ENCODE peak calls at places on chromosome 13, in six cellular contexts. Q is cardiac fibroblast, C is cardiac muscle cell, R is GM23338, L is foreskin fibroblast, I is tibial artery. D is an unnamed sample.

GRCh38 chr13:109401891-109402290 is 384.5 kb downstream of the IRS2 start:
- DNase-seq in L (no peak), I (no peak), C (no peak), R (no peak), Q (no peak), D (no peak)

GRCh38 chr13:111397202-111397880 is 76.9 kb downstream of the TEX29 start:
- DNase-seq in Q (no peak), C (no peak), L (no peak), R (no peak), I (peak), D (no peak)

GRCh38 chr13:78595819-78596700 is 7.3 kb downstream of the POU4F1 start:
- DNase-seq in Q (no peak), C (peak), I (no peak), L (peak), R (peak), D (no peak)

GRCh38 chr13:70541451-70541850 is 433.2 kb upstream of the KLHL1 start:
- DNase-seq in I (no peak), C (no peak), Q (no peak), R (no peak), L (no peak), D (no peak)

GRCh38 chr13:43203781-43204180 is 180.4 kb downstream of the DNAJC15 start:
- DNase-seq in L (peak), Q (no peak), C (no peak), I (no peak), R (no peak), D (no peak)

GRCh38 chr13:36131215-36131930 is at the start of gene DCLK1:
- DNase-seq in L (peak), R (peak), I (peak), C (peak), Q (peak), D (no peak)

GRCh38 chr13:22836475-22836874 is 344.3 kb upstream of the SGCG start:
- DNase-seq in C (no peak), L (no peak), Q (no peak), I (no peak), R (no peak), D (no peak)

GRCh38 chr13:39864221-39864620 is 208.8 kb downstream of the COG6 start:
- DNase-seq in I (no peak), C (no peak), R (no peak), Q (no peak), L (no peak), D (no peak)

GRCh38 chr13:98657506-98658085 is 80.7 kb upstream of the STK24 start:
- DNase-seq in Q (no peak), I (no peak), L (peak), R (no peak), C (no peak), D (peak)

GRCh38 chr13:39038569-39038898 is 278 bp downstream of the NHLRC3 start:
- DNase-seq in L (peak), C (no peak), Q (peak), I (no peak), R (no peak), D (no peak)

GRCh38 chr13:41500501-41500900 is 43.2 kb downstream of the RGCC start:
- DNase-seq in C (no peak), L (peak), R (no peak), I (no peak), Q (peak), D (no peak)

GRCh38 chr13:29101404-29101803 is 281.3 kb downstream of the MTUS2 start:
- DNase-seq in Q (no peak), R (no peak), L (no peak), C (no peak), I (no peak), D (no peak)

GRCh38 chr13:23268441-23268840 is 87.7 kb downstream of the SGCG start:
- DNase-seq in C (no peak), R (no peak), Q (no peak), L (no peak), I (no peak), D (no peak)

GRCh38 chr13:68810660-68811059 is 1297.0 kb upstream of the ATXN8OS start:
- DNase-seq in L (no peak), Q (no peak), R (peak), C (peak), I (no peak), D (no peak)

GRCh38 chr13:29509999-29510586 is 85.4 kb downstream of the SLC7A1 start:
- DNase-seq in L (peak), I (no peak), Q (peak), R (no peak), C (no peak), D (no peak)

GRCh38 chr13:88628882-88629281 is 957.7 kb downstream of the SLITRK5 start:
- DNase-seq in C (no peak), L (no peak), I (no peak), Q (no peak), R (no peak), D (no peak)

GRCh38 chr13:76775031-76775740 is 111.0 kb downstream of the KCTD12 start:
- DNase-seq in I (no peak), C (no peak), L (peak), R (no peak), Q (no peak), D (no peak)

GRCh38 chr13:27533155-27533643 is 82.8 kb upstream of the MTIF3 start:
- DNase-seq in R (peak), C (peak), L (peak), Q (peak), I (peak), D (peak)

GRCh38 chr13:34611678-34612077 is 330.4 kb upstream of the NBEA start:
- DNase-seq in C (peak), L (no peak), R (no peak), Q (no peak), I (no peak), D (no peak)

GRCh38 chr13:94765814-94766213 is 53.5 kb upstream of the SOX21 start:
- DNase-seq in C (no peak), L (no peak), I (no peak), Q (no peak), R (peak), D (no peak)

GRCh38 chr13:27182844-27183497 is 11.4 kb upstream of the USP12 start:
- DNase-seq in L (peak), C (peak), R (no peak), I (peak), Q (peak), D (peak)

GRCh38 chr13:97300871-97301270 is 78.7 kb downstream of the MBNL2 start:
- DNase-seq in I (no peak), C (no peak), Q (no peak), R (no peak), L (no peak), D (no peak)

GRCh38 chr13:47114030-47114429 is 217.2 kb upstream of the HTR2A start:
- DNase-seq in R (no peak), I (no peak), C (no peak), Q (peak), L (peak), D (peak)

GRCh38 chr13:32323912-32324311 is 8.6 kb downstream of the BRCA2 start:
- DNase-seq in L (peak), R (no peak), C (no peak), I (no peak), Q (peak), D (no peak)

GRCh38 chr13:71801165-71801564 is 65.8 kb downstream of the DACH1 start:
- DNase-seq in L (no peak), C (no peak), I (no peak), Q (no peak), R (no peak), D (no peak)

GRCh38 chr13:50248537-50249521 is 233.6 kb downstream of the KCNRG start:
- DNase-seq in Q (no peak), L (no peak), C (no peak), I (no peak), R (peak), D (no peak)

GRCh38 chr13:78228211-78228610 is 309.6 kb upstream of the EDNRB start:
- DNase-seq in Q (peak), C (no peak), R (no peak), L (no peak), I (no peak), D (no peak)

GRCh38 chr13:33188093-33188882 is 97.3 kb downstream of the STARD13 start:
- DNase-seq in C (no peak), I (no peak), L (peak), R (no peak), Q (peak), D (no peak)

GRCh38 chr13:29925457-29925856 is 75.0 kb upstream of the UBL3 start:
- DNase-seq in I (peak), L (peak), C (peak), R (no peak), Q (peak), D (peak)

GRCh38 chr13:34172048-34172447 is 354.1 kb downstream of the RFC3 start:
- DNase-seq in Q (peak), I (no peak), R (no peak), C (no peak), L (peak), D (no peak)

GRCh38 chr13:45335397-45336024 is 5.5 kb downstream of the TPT1 start:
- DNase-seq in Q (peak), R (no peak), I (no peak), C (no peak), L (peak), D (no peak)

GRCh38 chr13:91100944-91101343 is 246.5 kb upstream of the MIR17HG start:
- DNase-seq in R (no peak), L (no peak), Q (no peak), C (no peak), I (no peak), D (no peak)

GRCh38 chr13:108964601-108965000 is 335.2 kb downstream of the MYO16 start:
- DNase-seq in I (no peak), Q (no peak), R (no peak), C (no peak), L (no peak), D (no peak)

GRCh38 chr13:26067601-26068000 is 15.8 kb upstream of the SHISA2 start:
- DNase-seq in R (no peak), C (no peak), L (no peak), I (no peak), Q (no peak), D (no peak)

GRCh38 chr13:28408235-28408848 is 86.6 kb downstream of the FLT1 start:
- DNase-seq in R (no peak), C (peak), L (no peak), Q (no peak), I (no peak), D (no peak)

GRCh38 chr13:27359203-27359821 is 65.1 kb upstream of the GTF3A start:
- DNase-seq in R (peak), I (peak), C (peak), L (peak), Q (peak), D (no peak)

GRCh38 chr13:99124695-99125334 is 75.8 kb upstream of the UBAC2 start:
- DNase-seq in R (no peak), I (no peak), Q (peak), C (no peak), L (peak), D (peak)

GRCh38 chr13:75763511-75763910 is 127.4 kb downstream of the LMO7 start:
- DNase-seq in R (no peak), C (no peak), Q (no peak), I (no peak), L (no peak), D (no peak)

GRCh38 chr13:75762967-75763366 is 126.8 kb downstream of the LMO7 start:
- DNase-seq in I (no peak), Q (no peak), L (no peak), C (no peak), R (no peak), D (no peak)

GRCh38 chr13:75761373-75761772 is 125.2 kb downstream of the LMO7 start:
- DNase-seq in L (no peak), R (no peak), Q (no peak), C (no peak), I (no peak), D (no peak)

GRCh38 chr13:75760182-75760981 is 124.3 kb downstream of the LMO7 start:
- DNase-seq in I (no peak), L (no peak), R (no peak), C (peak), Q (peak), D (no peak)

DNA sequence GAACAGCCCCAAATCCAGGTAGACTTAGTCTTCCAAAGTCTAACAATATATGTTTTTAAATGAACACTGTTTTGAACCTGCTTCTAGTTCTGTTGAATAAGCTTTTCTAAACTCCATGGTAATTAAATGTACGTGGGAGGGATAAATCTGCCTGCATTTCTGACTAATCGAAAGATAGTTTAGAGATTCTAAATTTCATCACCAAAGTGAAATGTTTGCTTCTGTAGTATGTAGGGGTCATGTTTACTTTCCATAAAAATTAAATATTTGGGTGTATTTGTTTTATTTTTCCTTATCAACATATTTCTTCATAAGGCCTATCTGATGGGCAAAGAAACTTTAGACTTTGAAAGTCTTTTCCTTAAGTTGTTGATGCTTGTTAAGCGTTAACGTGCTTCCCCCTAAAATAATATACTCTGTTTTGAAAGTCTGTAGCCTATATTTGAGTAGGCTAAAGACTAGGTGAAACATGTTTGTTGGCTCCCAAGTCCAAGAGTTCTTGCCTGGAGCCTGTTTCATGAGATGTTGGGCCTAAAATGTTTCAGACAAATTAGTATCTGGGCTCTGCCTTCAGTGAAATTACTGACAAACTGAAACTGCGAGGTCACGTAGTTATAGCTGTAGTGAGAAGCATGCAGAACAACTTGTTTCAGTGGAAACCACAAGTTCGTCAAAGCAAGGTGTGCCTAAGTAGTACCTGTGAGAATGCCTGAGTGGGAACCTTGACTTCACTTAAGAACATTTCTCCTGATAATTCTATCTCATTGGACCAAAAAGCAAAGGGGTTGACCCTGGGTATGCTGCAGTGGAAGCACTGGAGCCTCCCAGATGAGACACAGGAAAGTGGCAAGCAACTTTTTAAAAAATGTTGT is 126.2 kb downstream of the LMO7 start:
- DNase-seq in R (no peak), L (no peak), I (no peak), Q (no peak), C (no peak), D (no peak)
- H3K4me3 ChIP-seq in R (no peak), L (no peak), I (peak), Q (no peak), C (no peak), D (no peak)

GRCh38 chr13:102571075-102571474 is 25.7 kb upstream of the TPP2 start:
- DNase-seq in R (peak), C (peak), I (no peak), Q (no peak), L (peak), D (no peak)
- TF ChIP-seq CTCF in R (peak), C (no peak), I (no peak), Q (no peak), L (no peak), D (peak)

DNA sequence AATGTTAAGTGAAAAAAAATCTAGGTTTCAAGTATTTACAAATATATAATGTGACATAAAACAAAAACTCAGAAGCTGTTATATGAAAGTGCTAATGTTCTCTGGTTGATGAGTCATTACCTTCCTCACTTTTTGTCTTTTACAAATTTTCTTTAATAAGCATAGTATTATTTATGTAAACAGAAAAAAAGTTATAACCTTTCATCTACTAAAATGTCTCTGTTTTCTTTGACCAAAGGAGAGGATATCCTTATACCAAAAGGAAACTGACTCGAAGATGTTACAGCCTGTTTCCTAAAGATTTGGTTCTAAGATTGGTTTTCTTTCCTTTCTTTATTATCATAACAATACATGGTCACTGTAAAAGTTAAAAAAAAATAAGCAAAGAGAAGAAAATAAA is 38.0 kb downstream of the RCBTB2 start:
- DNase-seq in I (no peak), C (no peak), Q (no peak), R (no peak), L (no peak), D (no peak)
- H3K4me3 ChIP-seq in I (no peak), C (no peak), Q (no peak), R (no peak), L (no peak), D (no peak)

DNA sequence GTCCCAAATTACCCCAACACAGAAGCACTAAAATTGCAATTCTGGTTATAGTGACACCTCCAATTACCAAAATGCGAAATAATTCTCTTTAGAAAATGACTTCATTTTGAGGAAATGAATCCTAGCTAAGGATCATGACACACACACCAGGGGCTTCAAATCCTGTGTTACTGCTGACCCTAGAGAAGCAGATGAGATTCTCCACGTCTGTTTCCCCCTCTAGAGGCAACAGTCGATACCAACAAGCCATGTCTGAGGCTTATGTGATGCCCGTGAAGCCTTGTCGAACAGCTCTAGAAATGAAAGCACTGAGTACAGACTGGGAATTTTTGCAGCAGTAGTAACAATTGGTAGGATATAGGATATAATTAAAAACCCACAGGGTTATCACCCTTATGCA is 153.6 kb upstream of the TMTC4 start:
- DNase-seq in R (peak), I (no peak), L (no peak), Q (no peak), C (peak), D (no peak)
- TF ChIP-seq CTCF in R (peak), I (no peak), L (no peak), Q (no peak), C (no peak), D (no peak)